ENCODE peak calls at places on chromosomes 11 and 22, in four cellular contexts. One of them, this sample, is unnamed.

GRCh38 chr11:36010010-36010740 is 66.3 kb downstream of the LDLRAD3 start:
- DNase-seq in astrocyte of the cerebellum: no peak
- DNase-seq in right lobe of liver: no peak
- DNase-seq in BJ: no peak
- DNase-seq in this sample: no peak

GRCh38 chr11:3077174-3077839 is 20.1 kb upstream of the CARS1 start:
- DNase-seq in astrocyte of the cerebellum: no peak
- DNase-seq in BJ: no peak
- DNase-seq in right lobe of liver: no peak
- DNase-seq in this sample: no peak

GRCh38 chr11:17651681-17652080 is 67.7 kb upstream of the MYOD1 start:
- DNase-seq in BJ: no peak
- DNase-seq in astrocyte of the cerebellum: no peak
- DNase-seq in right lobe of liver: no peak
- DNase-seq in this sample: no peak

GRCh38 chr22:38503021-38503420 is 3.1 kb downstream of the DDX17 start:
- DNase-seq in BJ: no peak
- DNase-seq in right lobe of liver: no peak
- DNase-seq in astrocyte of the cerebellum: no peak
- DNase-seq in this sample: no peak

GRCh38 chr11:72669527-72669926 is 4.7 kb downstream of the PDE2A start:
- DNase-seq in right lobe of liver: no peak
- DNase-seq in astrocyte of the cerebellum: peak; percentile 15
- DNase-seq in BJ: no peak
- DNase-seq in this sample: no peak

GRCh38 chr11:43937434-43938411 is 4.7 kb upstream of the C11orf96 start:
- DNase-seq in astrocyte of the cerebellum: no peak
- DNase-seq in right lobe of liver: no peak
- DNase-seq in BJ: no peak
- DNase-seq in this sample: no peak

GRCh38 chr11:109196016-109196415 is 226.0 kb upstream of the C11orf87 start:
- DNase-seq in astrocyte of the cerebellum: no peak
- DNase-seq in BJ: no peak
- DNase-seq in right lobe of liver: no peak
- DNase-seq in this sample: no peak

GRCh38 chr22:33299245-33299956 is 241.2 kb upstream of the SYN3 start:
- DNase-seq in right lobe of liver: no peak
- DNase-seq in astrocyte of the cerebellum: no peak
- DNase-seq in BJ: no peak
- DNase-seq in this sample: no peak

GRCh38 chr11:2207212-2207611 is 35.6 kb upstream of the TH start:
- DNase-seq in BJ: no peak
- DNase-seq in right lobe of liver: no peak
- DNase-seq in astrocyte of the cerebellum: no peak
- DNase-seq in this sample: no peak

GRCh38 chr22:45831394-45831793 is 145.6 kb downstream of the WNT7B start:
- DNase-seq in right lobe of liver: no peak
- DNase-seq in BJ: no peak
- DNase-seq in astrocyte of the cerebellum: no peak
- DNase-seq in this sample: no peak

GRCh38 chr11:32088117-32088941 is 2.5 kb upstream of the RCN1 start:
- DNase-seq in astrocyte of the cerebellum: peak; percentile 93
- DNase-seq in right lobe of liver: peak; percentile 64
- DNase-seq in BJ: no peak
- DNase-seq in this sample: peak; percentile 55

GRCh38 chr11:13292970-13293369 is 15.4 kb downstream of the BMAL1 start:
- DNase-seq in BJ: no peak
- DNase-seq in right lobe of liver: no peak
- DNase-seq in astrocyte of the cerebellum: no peak
- DNase-seq in this sample: no peak

GRCh38 chr11:13776134-13776815 is 107.8 kb downstream of the FAR1 start:
- DNase-seq in right lobe of liver: no peak
- DNase-seq in BJ: no peak
- DNase-seq in astrocyte of the cerebellum: no peak
- DNase-seq in this sample: no peak

GRCh38 chr11:45045692-45046471 is 95.2 kb upstream of the TP53I11 start:
- DNase-seq in astrocyte of the cerebellum: no peak
- DNase-seq in BJ: no peak
- DNase-seq in right lobe of liver: peak; percentile 68
- DNase-seq in this sample: peak; percentile 14

GRCh38 chr22:31036671-31037550 is 44.2 kb upstream of the SMTN start:
- DNase-seq in BJ: peak; percentile 83
- DNase-seq in astrocyte of the cerebellum: peak; percentile 11
- DNase-seq in right lobe of liver: no peak
- DNase-seq in this sample: peak; percentile 85

GRCh38 chr11:75248924-75249256 is 8.3 kb downstream of the TPBGL start:
- DNase-seq in astrocyte of the cerebellum: no peak
- DNase-seq in BJ: no peak
- DNase-seq in right lobe of liver: no peak
- DNase-seq in this sample: no peak
- TF ChIP-seq CTCF in astrocyte of the cerebellum: no peak
- TF ChIP-seq CTCF in BJ: no peak
- TF ChIP-seq CTCF in right lobe of liver: no peak
- TF ChIP-seq CTCF in this sample: no peak

GRCh38 chr11:111370902-111371578 is 8.0 kb downstream of the POU2AF1 start:
- DNase-seq in BJ: no peak
- DNase-seq in astrocyte of the cerebellum: no peak
- DNase-seq in right lobe of liver: no peak
- DNase-seq in this sample: no peak
- H3K4me3 ChIP-seq in BJ: no peak overlapping the region
- H3K4me3 ChIP-seq in astrocyte of the cerebellum: no peak overlapping the region
- H3K4me3 ChIP-seq in right lobe of liver: no peak overlapping the region
- H3K4me3 ChIP-seq in this sample: no peak overlapping the region

GRCh38 chr11:77776455-77776854 is 44.1 kb downstream of the RSF1 start:
- DNase-seq in right lobe of liver: no peak
- DNase-seq in BJ: no peak
- DNase-seq in astrocyte of the cerebellum: no peak
- DNase-seq in this sample: no peak
- TF ChIP-seq CTCF in right lobe of liver: peak; percentile 27
- TF ChIP-seq CTCF in BJ: peak; percentile 13
- TF ChIP-seq CTCF in astrocyte of the cerebellum: no peak
- TF ChIP-seq CTCF in this sample: peak; percentile 15

DNA sequence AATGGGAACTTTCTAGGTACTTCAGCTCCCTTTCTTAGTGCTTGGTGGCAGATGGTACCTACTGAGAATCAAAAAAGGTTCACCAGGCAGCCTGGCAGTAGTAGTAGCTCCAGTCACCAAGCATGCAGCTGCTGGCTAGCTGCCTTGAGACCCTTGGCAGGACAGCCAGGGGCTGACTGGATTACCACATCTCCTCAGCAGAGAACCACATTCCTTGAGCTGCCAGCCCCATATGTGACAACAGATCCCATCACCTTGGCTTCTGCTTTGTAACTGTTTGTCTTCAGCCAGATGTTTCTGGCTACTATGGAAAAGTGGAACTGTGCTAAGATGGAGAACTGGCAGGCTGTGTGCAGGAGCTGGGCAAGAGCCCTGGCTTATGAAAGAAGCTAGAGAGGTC is 39.6 kb upstream of the CHRM4 start:
- DNase-seq in astrocyte of the cerebellum: no peak
- DNase-seq in right lobe of liver: no peak
- DNase-seq in BJ: no peak
- DNase-seq in this sample: no peak
- H3K4me3 ChIP-seq in astrocyte of the cerebellum: no peak overlapping the region
- H3K4me3 ChIP-seq in right lobe of liver: no peak overlapping the region
- H3K4me3 ChIP-seq in BJ: no peak overlapping the region
- H3K4me3 ChIP-seq in this sample: no peak overlapping the region

GRCh38 chr22:36334081-36334831 is 53.5 kb downstream of the MYH9 start:
- DNase-seq in astrocyte of the cerebellum: no peak
- DNase-seq in right lobe of liver: no peak
- DNase-seq in BJ: no peak
- DNase-seq in this sample: no peak
- TF ChIP-seq CTCF in astrocyte of the cerebellum: peak; percentile 26
- TF ChIP-seq CTCF in right lobe of liver: no peak
- TF ChIP-seq CTCF in BJ: no peak
- TF ChIP-seq CTCF in this sample: no peak

GRCh38 chr22:19716829-19717105 is 2.5 kb downstream of the SEPTIN5 start:
- DNase-seq in BJ: no peak
- DNase-seq in right lobe of liver: no peak
- DNase-seq in astrocyte of the cerebellum: no peak
- DNase-seq in this sample: no peak
- H3K4me3 ChIP-seq in BJ: no peak overlapping the region
- H3K4me3 ChIP-seq in right lobe of liver: no peak overlapping the region
- H3K4me3 ChIP-seq in astrocyte of the cerebellum: no peak overlapping the region
- H3K4me3 ChIP-seq in this sample: no peak overlapping the region

GRCh38 chr11:113476553-113476952 is 1.4 kb upstream of the DRD2 start:
- DNase-seq in astrocyte of the cerebellum: no peak
- DNase-seq in BJ: no peak
- DNase-seq in right lobe of liver: no peak
- DNase-seq in this sample: no peak

GRCh38 chr11:113473983-113474361 is 1.2 kb downstream of the DRD2 start:
- DNase-seq in BJ: no peak
- DNase-seq in right lobe of liver: no peak
- DNase-seq in astrocyte of the cerebellum: no peak
- DNase-seq in this sample: no peak

GRCh38 chr11:113475160-113475761 is at the start of gene DRD2:
- DNase-seq in astrocyte of the cerebellum: no peak
- DNase-seq in right lobe of liver: no peak
- DNase-seq in BJ: no peak
- DNase-seq in this sample: no peak

GRCh38 chr11:113474362-113475159 is 637 bp downstream of the DRD2 start:
- DNase-seq in BJ: peak; percentile 6
- DNase-seq in astrocyte of the cerebellum: peak; percentile 66
- DNase-seq in right lobe of liver: peak; percentile 72
- DNase-seq in this sample: peak; percentile 16

GRCh38 chr11:113477321-113477720 is 2.1 kb upstream of the DRD2 start:
- DNase-seq in astrocyte of the cerebellum: no peak
- DNase-seq in BJ: no peak
- DNase-seq in right lobe of liver: no peak
- DNase-seq in this sample: no peak
- TF ChIP-seq CTCF in astrocyte of the cerebellum: no peak
- TF ChIP-seq CTCF in BJ: no peak
- TF ChIP-seq CTCF in right lobe of liver: no peak
- TF ChIP-seq CTCF in this sample: no peak